ENCODE peak calls at places on chromosomes 12 and 14, in ten cellular contexts. I, G, P, D, X, C, F, A, E and O are unnamed samples. For H3K4me1 and H3K9me3, the result is how much of the 10 kb centered on the place peaks cover.

GRCh38 chr12:13165578-13166120 is 30.9 kb upstream of the EMP1 start:
- DNase-seq in I (peak), G (peak), P (peak), D (peak), X (peak), C (peak), F (peak), A (peak), E (peak), O (peak)

GRCh38 chr14:85416771-85417170 is 113.2 kb upstream of the FLRT2 start:
- DNase-seq in I (no peak), G (no peak), P (no peak), D (no peak), X (no peak), C (no peak), F (no peak), A (no peak), E (peak), O (no peak)

GRCh38 chr12:48446372-48446771 is 26.0 kb upstream of the ANP32D start:
- DNase-seq in I (no peak), G (no peak), P (no peak), D (no peak), X (no peak), C (no peak), F (no peak), A (no peak), E (no peak), O (no peak)

GRCh38 chr12:3293446-3294161 is 197.4 kb upstream of the PRMT8 start:
- DNase-seq in I (no peak), G (no peak), P (no peak), D (no peak), X (no peak), C (no peak), F (no peak), A (peak), E (peak), O (no peak)

GRCh38 chr12:125151284-125151683 is 86.0 kb downstream of the AACS start:
- DNase-seq in I (no peak), G (no peak), P (no peak), D (no peak), X (no peak), C (no peak), F (no peak), A (no peak), E (no peak), O (no peak)

GRCh38 chr12:120737557-120738251 is 12.1 kb downstream of the ACADS start:
- DNase-seq in I (no peak), G (no peak), P (no peak), D (no peak), X (no peak), C (no peak), F (no peak), A (no peak), E (no peak), O (no peak)

GRCh38 chr12:88400302-88400701 is 180.0 kb downstream of the KITLG start:
- DNase-seq in I (no peak), G (no peak), P (no peak), D (no peak), X (no peak), C (no peak), F (no peak), A (no peak), E (no peak), O (no peak)

GRCh38 chr12:92030618-92031017 is 115.0 kb downstream of the BTG1 start:
- DNase-seq in I (peak), G (no peak), P (peak), D (peak), X (no peak), C (no peak), F (no peak), A (peak), E (peak), O (peak)

GRCh38 chr12:96438330-96438729 is 38.1 kb upstream of the CDK17 start:
- DNase-seq in I (no peak), G (no peak), P (no peak), D (no peak), X (no peak), C (no peak), F (no peak), A (no peak), E (no peak), O (no peak)

GRCh38 chr12:121580959-121581680 is at the start of gene KDM2B:
- DNase-seq in I (peak), G (peak), P (no peak), D (no peak), X (no peak), C (no peak), F (no peak), A (no peak), E (peak), O (peak)

GRCh38 chr14:38824691-38825090 is 278.3 kb downstream of the SEC23A start:
- DNase-seq in I (no peak), G (no peak), P (no peak), D (no peak), X (no peak), C (no peak), F (no peak), A (no peak), E (no peak), O (no peak)

GRCh38 chr12:59405992-59406391 is 189.8 kb upstream of the SLC16A7 start:
- DNase-seq in I (no peak), G (no peak), P (no peak), D (no peak), X (no peak), C (no peak), F (no peak), A (no peak), E (no peak), O (no peak)

GRCh38 chr14:72801381-72801812 is 92.5 kb downstream of the DPF3 start:
- DNase-seq in I (no peak), G (no peak), P (no peak), D (no peak), X (no peak), C (no peak), F (no peak), A (no peak), E (peak), O (no peak)

GRCh38 chr12:1812650-1813302 is 7.6 kb upstream of the LRTM2 start:
- DNase-seq in I (no peak), G (no peak), P (no peak), D (no peak), X (no peak), C (peak), F (no peak), A (no peak), E (peak), O (no peak)

GRCh38 chr12:94186461-94187237 is 38.3 kb downstream of the PLXNC1 start:
- DNase-seq in I (no peak), G (peak), P (no peak), D (peak), X (no peak), C (peak), F (peak), A (peak), E (peak), O (no peak)

GRCh38 chr12:14024589-14024988 is 43.2 kb upstream of the GRIN2B start:
- DNase-seq in I (no peak), G (no peak), P (no peak), D (no peak), X (no peak), C (no peak), F (no peak), A (no peak), E (no peak), O (no peak)

GRCh38 chr14:70821916-70822705 is 12.8 kb upstream of the MAP3K9 start:
- DNase-seq in I (peak), G (peak), P (peak), D (peak), X (peak), C (peak), F (peak), A (peak), E (peak), O (peak)

GRCh38 chr12:70449074-70449757 is 83.1 kb downstream of the KCNMB4 start:
- DNase-seq in I (no peak), G (no peak), P (no peak), D (no peak), X (no peak), C (no peak), F (no peak), A (no peak), E (no peak), O (no peak)

GRCh38 chr12:72366255-72366654 is 94.1 kb downstream of the TRHDE start:
- DNase-seq in I (no peak), G (no peak), P (no peak), D (no peak), X (no peak), C (no peak), F (no peak), A (no peak), E (no peak), O (no peak)

GRCh38 chr14:77151918-77152588 is 10.5 kb upstream of the ZDHHC22 start:
- DNase-seq in I (no peak), G (no peak), P (no peak), D (no peak), X (no peak), C (no peak), F (no peak), A (no peak), E (peak), O (no peak)
- H3K4me1 ChIP-seq in I (under half), G (under half), P (under half), D (under half), X (under half), C (under half), F (under half), A (under half), E (under half), O (under half)

GRCh38 chr14:105879503-105879866 is 353.1 kb downstream of the TMEM121 start:
- DNase-seq in I (no peak), G (no peak), P (no peak), D (no peak), X (peak), C (peak), F (peak), A (no peak), E (no peak), O (no peak)
- H3K9me3 ChIP-seq in I (under half), G (under half), P (under half), D (under half), X (under half), C (under half), F (under half), A (under half), E (under half), O (under half)

DNA sequence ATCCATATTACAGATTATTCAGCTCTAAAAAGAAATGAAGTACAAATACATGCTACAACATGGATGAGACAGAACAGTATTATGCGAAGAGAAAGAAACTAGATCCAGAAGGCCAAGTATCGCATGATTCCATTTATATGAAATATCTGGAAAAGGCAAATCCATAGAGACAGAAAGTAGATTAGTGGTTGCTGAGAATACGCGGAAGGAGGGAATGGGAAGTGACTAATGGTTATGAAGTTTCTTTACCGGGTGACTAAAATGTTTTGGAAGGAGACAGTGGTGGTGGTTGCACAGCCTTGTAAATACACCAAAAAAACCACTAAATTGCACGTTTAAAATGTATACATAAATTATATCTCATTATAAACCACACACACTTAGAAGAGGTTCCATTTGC is 12.5 kb downstream of the PRDM4 start:
- DNase-seq in I (no peak), G (no peak), P (no peak), D (no peak), X (no peak), C (no peak), F (no peak), A (no peak), E (peak), O (no peak)
- H3K4me3 ChIP-seq in I (no peak), G (no peak), P (no peak), D (no peak), X (no peak), C (no peak), F (no peak), A (no peak), E (no peak), O (no peak)

DNA sequence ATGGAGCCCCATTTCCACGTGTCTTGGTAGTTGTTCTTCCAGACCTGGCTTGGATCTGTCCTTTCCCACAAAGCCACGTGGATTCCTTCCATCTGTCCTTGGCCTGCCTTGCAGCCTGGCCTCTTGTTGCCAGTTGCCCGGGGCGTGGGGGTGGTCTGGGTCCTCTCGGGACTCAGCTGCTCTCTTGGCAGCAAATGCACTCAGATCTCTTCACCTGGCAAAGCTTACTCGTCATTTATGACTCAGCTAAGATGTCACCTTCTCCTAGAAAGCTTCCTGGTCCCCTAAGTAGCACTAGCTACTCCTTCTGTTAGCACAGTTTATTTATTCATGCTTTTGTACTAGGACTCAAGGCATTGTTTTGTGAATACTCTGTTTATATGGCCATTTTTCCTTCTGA is 13.6 kb downstream of the PLEKHG3 start:
- DNase-seq in I (no peak), G (no peak), P (no peak), D (no peak), X (peak), C (peak), F (no peak), A (peak), E (no peak), O (no peak)
- H3K4me1 ChIP-seq in I (half or more), G (half or more), P (under half), D (under half), X (half or more), C (half or more), F (half or more), A (under half), E (under half), O (under half)

GRCh38 chr12:38157933-38158401 is 158.6 kb upstream of the ALG10B start:
- DNase-seq in I (no peak), G (no peak), P (no peak), D (no peak), X (no peak), C (no peak), F (peak), A (no peak), E (no peak), O (no peak)

GRCh38 chr12:38158428-38159091 is 158.0 kb upstream of the ALG10B start:
- DNase-seq in I (no peak), G (no peak), P (no peak), D (no peak), X (no peak), C (no peak), F (no peak), A (no peak), E (no peak), O (no peak)

GRCh38 chr12:38156497-38157245 is 159.9 kb upstream of the ALG10B start:
- DNase-seq in I (no peak), G (no peak), P (no peak), D (no peak), X (no peak), C (no peak), F (no peak), A (no peak), E (no peak), O (no peak)

GRCh38 chr12:38155526-38156496 is 160.8 kb upstream of the ALG10B start:
- DNase-seq in I (no peak), G (no peak), P (no peak), D (no peak), X (no peak), C (no peak), F (peak), A (no peak), E (no peak), O (no peak)

DNA sequence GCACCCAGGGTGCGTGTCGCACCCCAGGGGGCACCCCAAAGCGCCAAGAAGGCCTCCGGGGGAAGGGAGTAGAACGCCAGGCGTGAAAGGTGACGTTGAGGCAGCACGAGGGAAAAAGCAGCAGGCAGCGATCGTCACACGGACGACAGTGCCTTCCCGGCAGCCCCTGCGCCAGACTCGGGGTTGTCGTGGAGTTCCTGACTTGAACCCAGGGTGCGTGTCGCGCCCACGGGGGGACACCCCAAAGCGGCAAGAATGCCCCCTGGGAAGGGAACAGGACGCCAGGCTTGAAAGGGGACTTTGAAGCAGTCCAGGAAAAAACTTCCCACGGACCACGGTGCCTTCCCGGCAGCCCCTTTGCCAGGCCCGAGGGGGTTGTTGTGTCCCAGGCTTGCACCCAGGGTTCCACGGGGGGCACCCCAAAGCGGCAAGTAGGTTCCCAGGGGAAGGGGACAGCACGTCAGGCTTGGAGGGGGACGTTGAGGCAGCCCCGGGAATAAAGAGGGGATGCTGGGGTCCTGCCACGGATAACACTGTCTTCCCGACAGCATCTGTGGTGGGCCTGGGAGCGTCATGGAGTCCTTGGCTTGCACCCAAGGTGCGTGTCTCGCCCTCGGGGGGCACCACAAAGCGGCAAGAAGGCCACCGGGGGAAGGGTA is 159.2 kb upstream of the ALG10B start:
- DNase-seq in I (no peak), G (no peak), P (no peak), D (no peak), X (no peak), C (no peak), F (peak), A (no peak), E (no peak), O (no peak)
- H3K9me3 ChIP-seq in I (under half), G (under half), P (under half), D (under half), X (under half), C (under half), F (under half), A (under half), E (under half), O (under half)

GRCh38 chr12:65510584-65511050 is 232.1 kb downstream of the MSRB3 start:
- DNase-seq in I (peak), G (peak), P (no peak), D (peak), X (no peak), C (no peak), F (no peak), A (peak), E (peak), O (no peak)
- H3K4me3 ChIP-seq in I (no peak), G (no peak), P (no peak), D (no peak), X (no peak), C (no peak), F (no peak), A (no peak), E (no peak), O (no peak)

GRCh38 chr12:108699955-108700563 is 31.3 kb downstream of the CORO1C start:
- DNase-seq in I (no peak), G (no peak), P (no peak), D (no peak), X (no peak), C (no peak), F (no peak), A (peak), E (no peak), O (no peak)
- H3K4me1 ChIP-seq in I (half or more), G (half or more), P (under half), D (under half), X (half or more), C (half or more), F (under half), A (under half), E (under half), O (under half)